ENCODE peak calls at places on chromosomes 5 and 9, in six cellular contexts. One of them, this sample, is unnamed. For H3K27me3, the result is how much of the 10 kb centered on the place peaks cover.

GRCh38 chr9:113502427-113503008 is 39.0 kb downstream of the RGS3 start:
- DNase-seq in fibroblast of lung: no peak
- DNase-seq in cardiac muscle cell: no peak
- DNase-seq in transverse colon: no peak
- DNase-seq in heart right ventricle: no peak
- DNase-seq in gastrocnemius medialis: no peak
- DNase-seq in this sample: no peak

GRCh38 chr5:53679261-53679660 is 118.8 kb downstream of the NDUFS4 start:
- DNase-seq in fibroblast of lung: peak
- DNase-seq in cardiac muscle cell: no peak
- DNase-seq in transverse colon: no peak
- DNase-seq in heart right ventricle: no peak
- DNase-seq in gastrocnemius medialis: no peak
- DNase-seq in this sample: no peak

GRCh38 chr9:123687246-123687721 is 242.6 kb downstream of the DENND1A start:
- DNase-seq in fibroblast of lung: no peak
- DNase-seq in cardiac muscle cell: peak
- DNase-seq in transverse colon: no peak
- DNase-seq in heart right ventricle: no peak
- DNase-seq in gastrocnemius medialis: no peak
- DNase-seq in this sample: no peak

GRCh38 chr5:83209963-83210362 is 132.6 kb downstream of the XRCC4 start:
- DNase-seq in fibroblast of lung: no peak
- DNase-seq in cardiac muscle cell: no peak
- DNase-seq in transverse colon: no peak
- DNase-seq in heart right ventricle: no peak
- DNase-seq in gastrocnemius medialis: no peak
- DNase-seq in this sample: no peak

GRCh38 chr5:108278285-108279240 is 103.3 kb downstream of the FBXL17 start:
- DNase-seq in fibroblast of lung: no peak
- DNase-seq in cardiac muscle cell: no peak
- DNase-seq in transverse colon: no peak
- DNase-seq in heart right ventricle: no peak
- DNase-seq in gastrocnemius medialis: no peak
- DNase-seq in this sample: no peak

GRCh38 chr9:105173306-105173705 is 71.1 kb upstream of the SLC44A1 start:
- DNase-seq in fibroblast of lung: no peak
- DNase-seq in cardiac muscle cell: no peak
- DNase-seq in transverse colon: no peak
- DNase-seq in heart right ventricle: no peak
- DNase-seq in gastrocnemius medialis: no peak
- DNase-seq in this sample: no peak

GRCh38 chr5:110815916-110816605 is 77.3 kb downstream of the SLC25A46 start:
- DNase-seq in fibroblast of lung: peak
- DNase-seq in cardiac muscle cell: no peak
- DNase-seq in transverse colon: no peak
- DNase-seq in heart right ventricle: no peak
- DNase-seq in gastrocnemius medialis: no peak
- DNase-seq in this sample: no peak

GRCh38 chr9:33878691-33879366 is 61.9 kb downstream of the UBE2R2 start:
- DNase-seq in fibroblast of lung: no peak
- DNase-seq in cardiac muscle cell: no peak
- DNase-seq in transverse colon: no peak
- DNase-seq in heart right ventricle: no peak
- DNase-seq in gastrocnemius medialis: no peak
- DNase-seq in this sample: no peak

GRCh38 chr5:114325552-114325951 is 36.3 kb upstream of the KCNN2 start:
- DNase-seq in fibroblast of lung: peak
- DNase-seq in cardiac muscle cell: peak
- DNase-seq in transverse colon: no peak
- DNase-seq in heart right ventricle: no peak
- DNase-seq in gastrocnemius medialis: no peak
- DNase-seq in this sample: no peak

GRCh38 chr9:97980479-97980803 is 2.7 kb upstream of the ANP32B start:
- DNase-seq in fibroblast of lung: no peak
- DNase-seq in cardiac muscle cell: no peak
- DNase-seq in transverse colon: peak
- DNase-seq in heart right ventricle: peak
- DNase-seq in gastrocnemius medialis: peak
- DNase-seq in this sample: no peak

GRCh38 chr9:35406183-35406959 is 83.5 kb upstream of the RUSC2 start:
- DNase-seq in fibroblast of lung: no peak
- DNase-seq in cardiac muscle cell: peak
- DNase-seq in transverse colon: peak
- DNase-seq in heart right ventricle: peak
- DNase-seq in gastrocnemius medialis: no peak
- DNase-seq in this sample: peak

GRCh38 chr5:180040287-180041214 is 31.0 kb downstream of the RNF130 start:
- DNase-seq in fibroblast of lung: peak
- DNase-seq in cardiac muscle cell: no peak
- DNase-seq in transverse colon: no peak
- DNase-seq in heart right ventricle: no peak
- DNase-seq in gastrocnemius medialis: no peak
- DNase-seq in this sample: no peak

GRCh38 chr5:93621340-93621872 is 38.4 kb downstream of the NR2F1 start:
- DNase-seq in fibroblast of lung: peak
- DNase-seq in cardiac muscle cell: no peak
- DNase-seq in transverse colon: peak
- DNase-seq in heart right ventricle: peak
- DNase-seq in gastrocnemius medialis: no peak
- DNase-seq in this sample: no peak

GRCh38 chr9:129280236-129281231 is 102.5 kb upstream of the IER5L start:
- DNase-seq in fibroblast of lung: no peak
- DNase-seq in cardiac muscle cell: no peak
- DNase-seq in transverse colon: peak
- DNase-seq in heart right ventricle: no peak
- DNase-seq in gastrocnemius medialis: no peak
- DNase-seq in this sample: no peak

GRCh38 chr9:129283290-129283691 is 105.2 kb upstream of the IER5L start:
- DNase-seq in fibroblast of lung: no peak
- DNase-seq in cardiac muscle cell: no peak
- DNase-seq in transverse colon: no peak
- DNase-seq in heart right ventricle: no peak
- DNase-seq in gastrocnemius medialis: no peak
- DNase-seq in this sample: no peak

GRCh38 chr9:129281506-129282145 is 103.6 kb upstream of the IER5L start:
- DNase-seq in fibroblast of lung: no peak
- DNase-seq in cardiac muscle cell: no peak
- DNase-seq in transverse colon: peak
- DNase-seq in heart right ventricle: no peak
- DNase-seq in gastrocnemius medialis: no peak
- DNase-seq in this sample: no peak

GRCh38 chr9:129283705-129284606 is 105.9 kb upstream of the IER5L start:
- DNase-seq in fibroblast of lung: no peak
- DNase-seq in cardiac muscle cell: no peak
- DNase-seq in transverse colon: no peak
- DNase-seq in heart right ventricle: no peak
- DNase-seq in gastrocnemius medialis: no peak
- DNase-seq in this sample: no peak

DNA sequence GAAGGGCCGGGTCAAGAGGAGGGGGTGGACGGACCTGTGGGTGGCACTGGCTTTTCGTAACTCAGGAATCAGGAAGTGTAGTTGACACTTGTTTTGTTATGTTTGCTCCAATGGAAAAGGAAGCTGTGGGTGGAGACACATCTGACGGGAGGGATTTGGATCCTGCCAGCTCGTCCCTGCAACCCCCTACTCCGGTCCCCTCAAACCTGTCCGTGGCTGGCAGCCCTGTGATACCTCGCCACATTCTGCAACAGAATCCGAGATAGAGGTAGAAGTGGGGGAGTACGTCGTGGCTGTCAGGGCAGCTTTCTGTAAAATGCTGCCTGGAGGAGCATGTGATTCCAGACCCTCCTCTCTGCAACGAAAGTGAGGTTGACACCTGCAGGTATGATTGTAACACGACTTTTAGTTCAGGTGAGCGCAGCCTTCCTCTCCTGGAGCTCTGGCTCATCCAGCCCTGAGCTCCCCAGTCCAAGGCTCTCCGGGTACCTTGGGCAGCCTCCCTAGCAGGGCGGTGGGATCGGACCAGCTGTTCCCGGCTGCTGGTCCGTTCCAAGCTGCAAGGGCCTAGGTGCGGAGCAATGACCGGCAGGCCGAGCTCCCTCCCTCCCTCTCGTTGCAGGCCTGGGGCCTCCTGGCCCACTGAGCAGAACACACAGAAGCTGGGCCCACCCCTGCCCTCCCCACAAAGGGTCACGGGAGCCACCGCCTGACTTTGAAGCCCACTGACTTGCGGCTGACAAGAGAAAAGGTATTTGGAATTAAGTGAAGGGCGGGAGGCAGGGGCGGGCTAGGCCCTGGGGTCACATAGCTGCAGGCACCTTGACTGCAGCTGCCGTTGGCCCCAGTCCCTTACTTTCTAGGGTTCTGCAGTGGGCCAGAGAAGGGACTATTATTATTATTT is 104.5 kb upstream of the IER5L start:
- DNase-seq in fibroblast of lung: no peak
- DNase-seq in cardiac muscle cell: no peak
- DNase-seq in transverse colon: peak
- DNase-seq in heart right ventricle: no peak
- DNase-seq in gastrocnemius medialis: no peak
- DNase-seq in this sample: no peak
- H3K4me3 ChIP-seq in fibroblast of lung: no peak
- H3K4me3 ChIP-seq in cardiac muscle cell: no peak
- H3K4me3 ChIP-seq in transverse colon: no peak
- H3K4me3 ChIP-seq in heart right ventricle: peak
- H3K4me3 ChIP-seq in gastrocnemius medialis: peak
- H3K4me3 ChIP-seq in this sample: no peak

DNA sequence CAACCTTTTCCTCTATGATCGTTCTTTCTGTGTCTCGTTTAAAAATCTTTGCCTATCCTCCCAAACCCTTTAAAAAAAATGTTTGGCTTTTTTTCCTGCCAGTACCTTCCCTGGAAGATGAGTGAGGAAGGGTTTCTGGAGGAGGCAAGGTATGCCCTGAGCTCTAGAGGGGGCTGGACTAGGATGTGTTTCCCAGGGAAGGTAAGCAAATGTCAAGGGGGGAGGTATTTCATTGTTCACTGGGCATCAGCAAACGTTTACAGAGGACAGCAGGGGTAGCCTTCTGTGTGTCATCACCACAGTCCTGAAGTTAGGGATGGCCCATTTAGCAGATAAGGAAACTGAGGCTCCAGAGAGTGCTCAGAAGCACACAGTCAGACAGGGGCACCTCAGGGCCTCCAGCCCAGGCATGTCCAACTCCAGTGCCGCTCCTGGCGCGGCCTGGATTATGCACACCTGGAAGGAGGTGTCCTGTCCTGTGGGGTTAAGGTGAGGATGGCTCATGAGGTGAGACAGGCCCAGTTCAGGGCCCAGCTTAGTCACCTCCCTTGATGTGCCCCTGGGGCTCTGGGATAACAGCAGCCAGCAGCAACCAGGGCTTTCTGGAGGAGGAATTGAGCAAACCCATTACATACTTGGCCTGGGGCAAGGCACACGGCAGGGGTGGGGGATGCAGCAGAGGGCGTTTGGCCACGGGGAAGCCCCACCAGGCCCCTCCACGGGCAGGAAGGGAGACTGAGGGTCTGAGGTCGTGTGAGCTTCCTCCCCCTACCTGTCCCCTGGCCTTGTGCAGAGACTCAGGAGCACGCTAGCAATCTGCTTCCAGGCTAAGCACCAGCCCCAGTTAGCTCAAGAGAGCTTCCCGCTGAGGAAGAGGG is 100.3 kb upstream of the LMX1B start:
- DNase-seq in fibroblast of lung: no peak
- DNase-seq in cardiac muscle cell: no peak
- DNase-seq in transverse colon: no peak
- DNase-seq in heart right ventricle: no peak
- DNase-seq in gastrocnemius medialis: no peak
- DNase-seq in this sample: no peak
- H3K27me3 ChIP-seq in fibroblast of lung: under half
- H3K27me3 ChIP-seq in cardiac muscle cell: under half
- H3K27me3 ChIP-seq in transverse colon: half or more
- H3K27me3 ChIP-seq in heart right ventricle: under half
- H3K27me3 ChIP-seq in gastrocnemius medialis: half or more
- H3K27me3 ChIP-seq in this sample: under half

GRCh38 chr9:130185494-130186005 is 13.3 kb downstream of the NCS1 start:
- DNase-seq in fibroblast of lung: peak
- DNase-seq in cardiac muscle cell: peak
- DNase-seq in transverse colon: no peak
- DNase-seq in heart right ventricle: no peak
- DNase-seq in gastrocnemius medialis: no peak
- DNase-seq in this sample: no peak
- H3K4me3 ChIP-seq in fibroblast of lung: peak
- H3K4me3 ChIP-seq in cardiac muscle cell: no peak
- H3K4me3 ChIP-seq in transverse colon: no peak
- H3K4me3 ChIP-seq in heart right ventricle: no peak
- H3K4me3 ChIP-seq in gastrocnemius medialis: no peak
- H3K4me3 ChIP-seq in this sample: no peak

DNA sequence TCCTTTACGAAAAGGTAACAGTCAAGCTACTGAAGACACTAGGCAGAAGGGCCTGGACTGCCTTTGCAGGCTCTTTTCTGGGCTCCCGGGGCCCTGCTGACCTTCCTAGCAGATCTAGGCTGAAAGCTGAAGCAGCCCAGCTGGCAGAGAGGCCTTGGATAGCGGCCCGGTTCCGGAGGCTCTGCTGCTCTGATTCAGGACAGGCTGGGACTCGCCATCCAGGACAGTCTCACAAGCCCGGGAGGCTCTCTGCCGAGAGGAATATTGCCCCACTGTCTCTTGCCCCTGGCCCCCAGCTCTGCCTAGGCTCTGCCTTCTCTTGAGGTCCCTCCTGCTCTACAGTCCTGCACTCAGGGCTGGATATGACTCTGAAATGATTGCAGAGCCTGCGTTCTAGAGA is 67.8 kb downstream of the PSD2 start:
- DNase-seq in fibroblast of lung: no peak
- DNase-seq in cardiac muscle cell: no peak
- DNase-seq in transverse colon: peak
- DNase-seq in heart right ventricle: peak
- DNase-seq in gastrocnemius medialis: no peak
- DNase-seq in this sample: no peak
- H3K27me3 ChIP-seq in fibroblast of lung: under half
- H3K27me3 ChIP-seq in cardiac muscle cell: under half
- H3K27me3 ChIP-seq in transverse colon: under half
- H3K27me3 ChIP-seq in heart right ventricle: under half
- H3K27me3 ChIP-seq in gastrocnemius medialis: under half
- H3K27me3 ChIP-seq in this sample: under half

GRCh38 chr5:139394123-139394653 is 716 bp downstream of the PROB1 start:
- DNase-seq in fibroblast of lung: no peak
- DNase-seq in cardiac muscle cell: peak
- DNase-seq in transverse colon: peak
- DNase-seq in heart right ventricle: peak
- DNase-seq in gastrocnemius medialis: peak
- DNase-seq in this sample: peak
- H3K4me3 ChIP-seq in fibroblast of lung: peak
- H3K4me3 ChIP-seq in cardiac muscle cell: peak
- H3K4me3 ChIP-seq in transverse colon: peak
- H3K4me3 ChIP-seq in heart right ventricle: peak
- H3K4me3 ChIP-seq in gastrocnemius medialis: peak
- H3K4me3 ChIP-seq in this sample: no peak

This sample was measured in CD4-positive, alpha-beta memory T cell.